ENCODE peak calls at places on chromosome 13, in four cellular contexts. S, R, L and B are unnamed samples.

GRCh38 chr13:102400619-102401125 is 1.2 kb downstream of the FGF14 start:
- DNase-seq in R (no peak), S (peak), L (peak), B (no peak)

GRCh38 chr13:29619995-29620394 is 24.5 kb upstream of the SLC7A1 start:
- DNase-seq in L (peak), S (peak), R (no peak), B (no peak)

GRCh38 chr13:95559100-95559499 is 6.6 kb downstream of the CLDN10 start:
- DNase-seq in L (no peak), R (no peak), S (no peak), B (no peak)

GRCh38 chr13:89465366-89465765 is 1794.2 kb downstream of the SLITRK5 start:
- DNase-seq in L (no peak), S (peak), R (no peak), B (peak)

GRCh38 chr13:57680609-57681008 is 49.1 kb downstream of the PCDH17 start:
- DNase-seq in L (no peak), S (no peak), R (no peak), B (no peak)

GRCh38 chr13:39676315-39676876 is 20.9 kb downstream of the COG6 start:
- DNase-seq in L (peak), S (peak), R (no peak), B (peak)

GRCh38 chr13:75264611-75265010 is 217.4 kb downstream of the TBC1D4 start:
- DNase-seq in L (no peak), S (peak), R (no peak), B (no peak)

GRCh38 chr13:80553041-80553440 is 212.1 kb upstream of the SPRY2 start:
- DNase-seq in R (no peak), L (no peak), S (no peak), B (no peak)

GRCh38 chr13:106586764-106587163 is 18.8 kb upstream of the ARGLU1 start:
- DNase-seq in R (no peak), L (no peak), S (no peak), B (no peak)

GRCh38 chr13:75303295-75303694 is 178.7 kb downstream of the TBC1D4 start:
- DNase-seq in R (no peak), S (no peak), L (no peak), B (no peak)

GRCh38 chr13:73133536-73133935 is 74.7 kb downstream of the KLF5 start:
- DNase-seq in R (no peak), S (no peak), L (no peak), B (no peak)

GRCh38 chr13:36395280-36395679 is 37.0 kb upstream of the CCNA1 start:
- DNase-seq in L (peak), S (peak), R (no peak), B (peak)

GRCh38 chr13:74070065-74070464 is 64.1 kb downstream of the KLF12 start:
- DNase-seq in L (no peak), R (no peak), S (no peak), B (no peak)

GRCh38 chr13:113562866-113563265 is 21.7 kb upstream of the TFDP1 start:
- DNase-seq in L (no peak), R (no peak), S (no peak), B (no peak)

GRCh38 chr13:80508031-80508430 is 167.1 kb upstream of the SPRY2 start:
- DNase-seq in R (no peak), L (no peak), S (peak), B (peak)

GRCh38 chr13:38008636-38009035 is 139.1 kb upstream of the TRPC4 start:
- DNase-seq in L (no peak), R (no peak), S (peak), B (peak)

GRCh38 chr13:28718186-28718537 is 608 bp downstream of the SLC46A3 start:
- DNase-seq in L (peak), R (peak), S (peak), B (peak)

GRCh38 chr13:24505256-24505655 is 7.3 kb downstream of the PARP4 start:
- DNase-seq in R (no peak), L (no peak), S (peak), B (peak)

GRCh38 chr13:38606697-38607096 is 80.2 kb upstream of the FREM2 start:
- DNase-seq in S (no peak), L (no peak), R (no peak), B (no peak)

GRCh38 chr13:95641961-95642621 is 2.4 kb downstream of the DZIP1 start:
- DNase-seq in L (peak), R (no peak), S (peak), B (peak)

GRCh38 chr13:78958019-78958418 is 299.1 kb upstream of the OBI1 start:
- DNase-seq in L (no peak), S (no peak), R (no peak), B (no peak)

GRCh38 chr13:114146629-114147028 is 14.2 kb upstream of the RASA3 start:
- DNase-seq in L (no peak), R (no peak), S (peak), B (no peak)

GRCh38 chr13:43354147-43354945 is 331.0 kb downstream of the DNAJC15 start:
- DNase-seq in R (no peak), L (no peak), S (no peak), B (no peak)

GRCh38 chr13:53015044-53015443 is 13.6 kb upstream of the OLFM4 start:
- DNase-seq in S (no peak), L (no peak), R (no peak), B (no peak)

GRCh38 chr13:39784347-39784746 is 128.9 kb downstream of the COG6 start:
- DNase-seq in S (peak), L (peak), R (no peak), B (peak)

GRCh38 chr13:79837741-79838450 is 356.9 kb downstream of the NDFIP2 start:
- DNase-seq in R (no peak), L (peak), S (peak), B (peak)

GRCh38 chr13:110316196-110316595 is 9.1 kb downstream of the COL4A2 start:
- DNase-seq in L (no peak), R (no peak), S (no peak), B (no peak)

GRCh38 chr13:40484981-40485380 is 181.5 kb downstream of the FOXO1 start:
- DNase-seq in S (no peak), L (no peak), R (no peak), B (no peak)

GRCh38 chr13:105991622-105992254 is 543.7 kb downstream of the EFNB2 start:
- DNase-seq in L (no peak), S (peak), R (peak), B (peak)

GRCh38 chr13:112696001-112696868 is 6.4 kb downstream of the ATP11A start:
- DNase-seq in R (no peak), S (no peak), L (no peak), B (no peak)

GRCh38 chr13:40776681-40777165 is 5.7 kb upstream of the MRPS31 start:
- DNase-seq in L (no peak), S (peak), R (no peak), B (peak)

GRCh38 chr13:33869005-33869404 is 51.1 kb downstream of the RFC3 start:
- DNase-seq in L (no peak), S (no peak), R (no peak), B (no peak)

GRCh38 chr13:33868343-33868994 is 50.5 kb downstream of the RFC3 start:
- DNase-seq in L (no peak), R (no peak), S (no peak), B (no peak)

GRCh38 chr13:33865945-33866344 is 48.0 kb downstream of the RFC3 start:
- DNase-seq in R (no peak), S (no peak), L (no peak), B (no peak)

GRCh38 chr13:33870046-33870668 is 52.2 kb downstream of the RFC3 start:
- DNase-seq in R (no peak), L (no peak), S (no peak), B (no peak)

GRCh38 chr13:33867472-33867871 is 49.5 kb downstream of the RFC3 start:
- DNase-seq in R (no peak), L (no peak), S (no peak), B (no peak)
- TF ChIP-seq CTCF in R (no peak), L (no peak), S (peak), B (no peak)

GRCh38 chr13:44470623-44471562 is 97.3 kb downstream of the SERP2 start:
- DNase-seq in S (peak), R (no peak), L (peak), B (peak)
- TF ChIP-seq CTCF in S (peak), R (no peak), L (peak), B (peak)

GRCh38 chr13:104750377-104750776 is 1684.2 kb upstream of the SLC10A2 start:
- DNase-seq in L (no peak), R (no peak), S (peak), B (peak)
- TF ChIP-seq CTCF in L (no peak), R (no peak), S (no peak), B (no peak)

GRCh38 chr13:63455938-63456337 is 2040.3 kb upstream of the PCDH20 start:
- DNase-seq in L (no peak), S (peak), R (no peak), B (no peak)
- TF ChIP-seq CTCF in L (no peak), S (peak), R (no peak), B (peak)

GRCh38 chr13:50387124-50387581 is 371.9 kb downstream of the KCNRG start:
- DNase-seq in L (peak), S (peak), R (no peak), B (peak)
- TF ChIP-seq CTCF in L (peak), S (peak), R (no peak), B (peak)

GRCh38 chr13:31191748-31192147 is 8.0 kb upstream of the B3GLCT start:
- DNase-seq in L (no peak), S (no peak), R (no peak), B (no peak)
- TF ChIP-seq CTCF in L (no peak), S (no peak), R (no peak), B (no peak)

DNA sequence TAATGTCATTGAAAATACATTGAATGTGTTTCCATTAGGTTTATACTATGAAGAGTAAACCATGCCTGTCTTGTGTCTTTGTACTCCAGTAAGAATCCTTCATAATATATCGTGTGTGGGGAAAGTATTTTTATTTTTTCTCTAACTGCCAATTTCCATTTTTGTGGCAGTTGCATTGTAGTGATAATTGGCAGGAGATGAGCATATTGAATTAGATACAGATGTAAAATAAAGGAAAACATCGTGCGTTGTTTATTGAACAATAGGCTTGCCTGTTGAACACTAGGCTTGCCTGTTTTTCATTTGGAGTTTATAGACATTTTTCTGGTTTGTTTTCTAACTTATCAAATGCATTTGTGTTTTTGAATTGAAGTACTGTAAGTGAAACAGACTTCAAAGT is 218.9 kb downstream of the NBEA start:
- DNase-seq in R (no peak), L (no peak), S (no peak), B (no peak)
- TF ChIP-seq CTCF in R (no peak), L (no peak), S (no peak), B (no peak)

GRCh38 chr13:96967248-96967745 is 27.0 kb downstream of the OXGR1 start:
- DNase-seq in R (no peak), L (peak), S (peak), B (peak)
- TF ChIP-seq CTCF in R (no peak), L (no peak), S (no peak), B (no peak)

GRCh38 chr13:77529501-77529840 is 6.0 kb upstream of the SCEL start:
- DNase-seq in S (no peak), R (no peak), L (no peak), B (no peak)
- TF ChIP-seq CTCF in S (no peak), R (no peak), L (no peak), B (no peak)

DNA sequence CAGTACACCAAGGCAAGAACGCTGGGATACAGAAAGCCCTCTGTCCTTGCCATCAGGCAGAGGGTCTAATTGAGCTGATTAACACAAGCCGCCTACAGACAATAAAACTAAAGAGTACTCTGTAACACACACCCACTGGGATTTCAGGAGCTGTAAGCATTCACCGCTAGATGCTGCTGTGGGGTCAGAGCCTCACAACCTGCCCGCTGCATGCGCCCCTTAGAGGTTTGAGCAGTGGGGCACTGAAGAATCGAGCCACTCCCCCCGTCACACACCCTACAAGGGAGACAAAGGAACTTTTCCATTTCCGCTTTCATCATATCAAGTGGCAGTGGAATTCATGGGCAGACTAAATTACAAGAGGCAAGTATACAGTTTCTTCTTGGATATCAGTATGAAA is 1080.6 kb downstream of the PCDH17 start:
- DNase-seq in S (no peak), R (no peak), L (no peak), B (no peak)
- TF ChIP-seq CTCF in S (no peak), R (no peak), L (no peak), B (no peak)